ENCODE peak calls at places on chromosome 12, in five cellular contexts. H is HCT116; C is ELR; J is ovary; U is stimulated activated CD8-positive, alpha-beta memory T cell treated with anti-CD3 and anti-CD28 coated beads, Interleukin-4, amount 100 ng/mL, for 48 hours. N is an unnamed sample.

GRCh38 chr12:29895966-29896365 is 112.2 kb upstream of the TMTC1 start:
- DNase-seq in H (no peak), C (no peak), J (no peak), U (no peak), N (no peak)

GRCh38 chr12:110883251-110883650 is 36.5 kb downstream of the CCDC63 start:
- DNase-seq in H (no peak), C (no peak), J (no peak), U (no peak), N (no peak)

GRCh38 chr12:30257614-30258013 is 438.1 kb downstream of the IPO8 start:
- DNase-seq in H (no peak), C (no peak), J (no peak), U (no peak), N (no peak)

GRCh38 chr12:54251667-54252284 is 28.1 kb downstream of the CBX5 start:
- DNase-seq in H (peak; percentile 37), C (peak; percentile 77), J (no peak), U (no peak), N (no peak)

GRCh38 chr12:13725049-13725448 is 256.4 kb downstream of the GRIN2B start:
- DNase-seq in H (no peak), C (no peak), J (no peak), U (no peak), N (no peak)

GRCh38 chr12:81809829-81810595 is 50.9 kb upstream of the PPFIA2 start:
- DNase-seq in H (no peak), C (no peak), J (no peak), U (no peak), N (no peak)

GRCh38 chr12:54413284-54414190 is 5.5 kb downstream of the ITGA5 start:
- DNase-seq in H (no peak), C (peak; percentile 68), J (no peak), U (peak; percentile 79), N (no peak)

GRCh38 chr12:124392271-124392990 is 97.5 kb downstream of the RFLNA start:
- DNase-seq in H (peak; percentile 55), C (peak; percentile 87), J (no peak), U (peak; percentile 36), N (no peak)

GRCh38 chr12:27575780-27576154 is 51.8 kb downstream of the PPFIBP1 start:
- DNase-seq in H (no peak), C (no peak), J (no peak), U (no peak), N (no peak)

GRCh38 chr12:9064815-9065606 is 50.7 kb downstream of the A2M start:
- DNase-seq in H (peak; percentile 71), C (peak; percentile 10), J (peak; percentile 76), U (no peak), N (peak; percentile 33)

GRCh38 chr12:47909839-47910465 is 5.2 kb upstream of the VDR start:
- DNase-seq in H (no peak), C (no peak), J (no peak), U (no peak), N (no peak)

GRCh38 chr12:132634411-132634990 is 15.9 kb downstream of the P2RX2 start:
- DNase-seq in H (no peak), C (no peak), J (no peak), U (no peak), N (no peak)

GRCh38 chr12:4821000-4821399 is 88.7 kb upstream of the KCNA1 start:
- DNase-seq in H (no peak), C (no peak), J (no peak), U (no peak), N (no peak)

GRCh38 chr12:129844662-129845061 is 59.2 kb downstream of the TMEM132D start:
- DNase-seq in H (no peak), C (no peak), J (no peak), U (no peak), N (no peak)

GRCh38 chr12:104505095-104505819 is 48.5 kb downstream of the CHST11 start:
- DNase-seq in H (no peak), C (no peak), J (no peak), U (no peak), N (no peak)

GRCh38 chr12:123983822-123984485 is 10.9 kb downstream of the ZNF664 start:
- DNase-seq in H (peak; percentile 60), C (peak; percentile 83), J (peak; percentile 21), U (peak; percentile 45), N (no peak)

GRCh38 chr12:18171571-18171970 is 81.6 kb upstream of the RERGL start:
- DNase-seq in H (no peak), C (peak; percentile 32), J (no peak), U (no peak), N (no peak)

GRCh38 chr12:56725723-56726102 is 614 bp upstream of the NACA start:
- DNase-seq in H (no peak), C (peak; percentile 17), J (no peak), U (no peak), N (no peak)

GRCh38 chr12:29639893-29640495 is 142.5 kb upstream of the OVCH1 start:
- DNase-seq in H (no peak), C (no peak), J (no peak), U (no peak), N (no peak)

GRCh38 chr12:50785406-50785805 is 21.5 kb downstream of the ATF1 start:
- DNase-seq in H (no peak), C (no peak), J (no peak), U (no peak), N (no peak)

GRCh38 chr12:42648061-42648460 is 58.5 kb upstream of the PRICKLE1 start:
- DNase-seq in H (no peak), C (no peak), J (no peak), U (no peak), N (no peak)